ENCODE peak calls at places on chromosomes 5 and 9, in five cellular contexts. D is kidney epithelial cell; W is CD4-positive, CD25-positive, alpha-beta regulatory T cell; O is heart left ventricle; Z is Calu3. L is an unnamed sample.

GRCh38 chr5:107401470-107402085 is 269.2 kb downstream of the EFNA5 start:
- DNase-seq in D (no peak), W (no peak), O (no peak), Z (no peak), L (no peak)

GRCh38 chr9:38682713-38683112 is 37.2 kb downstream of the FAM240B start:
- DNase-seq in D (peak; percentile 95), W (no peak), O (no peak), Z (peak; percentile 1), L (no peak)

GRCh38 chr9:419571-420156 is 205.0 kb downstream of the DOCK8 start:
- DNase-seq in D (no peak), W (no peak), O (no peak), Z (peak; percentile 40), L (no peak)

GRCh38 chr9:105064248-105065118 is 136.5 kb upstream of the ABCA1 start:
- DNase-seq in D (peak; percentile 97), W (no peak), O (peak; percentile 93), Z (peak; percentile 61), L (peak; percentile 97)

GRCh38 chr5:96934291-96934694 is 1.6 kb upstream of the LNPEP start:
- DNase-seq in D (no peak), W (no peak), O (no peak), Z (no peak), L (no peak)

GRCh38 chr9:90095682-90096081 is 490.9 kb downstream of the GADD45G start:
- DNase-seq in D (no peak), W (no peak), O (no peak), Z (no peak), L (peak; percentile 58)

GRCh38 chr5:42423285-42424152 is at the start of gene GHR:
- DNase-seq in D (peak; percentile 72), W (no peak), O (peak; percentile 85), Z (peak; percentile 77), L (peak; percentile 81)

GRCh38 chr9:133347515-133347984 is 381 bp downstream of the MED22 start:
- DNase-seq in D (no peak), W (peak; percentile 44), O (no peak), Z (peak; percentile 21), L (peak; percentile 50)

GRCh38 chr5:7837401-7837800 is 13.5 kb downstream of the CFAP90 start:
- DNase-seq in D (no peak), W (no peak), O (no peak), Z (no peak), L (no peak)

GRCh38 chr5:68441309-68441708 is 225.8 kb downstream of the PIK3R1 start:
- DNase-seq in D (no peak), W (no peak), O (no peak), Z (no peak), L (no peak)

GRCh38 chr9:89234636-89235035 is 56.0 kb upstream of the SHC3 start:
- DNase-seq in D (no peak), W (no peak), O (no peak), Z (peak; percentile 48), L (no peak)

GRCh38 chr5:167065784-167066183 is 1225.7 kb upstream of the WWC1 start:
- DNase-seq in D (no peak), W (no peak), O (no peak), Z (no peak), L (no peak)

GRCh38 chr5:143400541-143401252 is 2.8 kb downstream of the NR3C1 start:
- DNase-seq in D (no peak), W (no peak), O (no peak), Z (no peak), L (no peak)

GRCh38 chr9:80931163-80931562 is 758.2 kb downstream of the TLE1 start:
- DNase-seq in D (no peak), W (no peak), O (no peak), Z (no peak), L (no peak)

GRCh38 chr9:134503301-134504105 is 138.1 kb upstream of the COL5A1 start:
- DNase-seq in D (no peak), W (no peak), O (no peak), Z (no peak), L (peak; percentile 5)

GRCh38 chr9:14198049-14198448 is 115.9 kb downstream of the NFIB start:
- DNase-seq in D (no peak), W (no peak), O (no peak), Z (no peak), L (no peak)

GRCh38 chr9:7976167-7976755 is 176.7 kb upstream of the DMAC1 start:
- DNase-seq in D (peak; percentile 45), W (peak; percentile 29), O (no peak), Z (no peak), L (no peak)

GRCh38 chr9:4077499-4078102 is 222.3 kb downstream of the GLIS3 start:
- DNase-seq in D (no peak), W (no peak), O (peak; percentile 88), Z (peak; percentile 84), L (peak; percentile 78)

GRCh38 chr5:103465891-103466290 is 96.7 kb downstream of the NUDT12 start:
- DNase-seq in D (no peak), W (no peak), O (no peak), Z (no peak), L (no peak)

GRCh38 chr9:99181621-99182020 is 40.1 kb downstream of the ALG2 start:
- DNase-seq in D (peak; percentile 44), W (no peak), O (no peak), Z (no peak), L (no peak)

GRCh38 chr5:172773481-172774469 is 2.8 kb upstream of the DUSP1 start:
- DNase-seq in D (no peak), W (no peak), O (no peak), Z (no peak), L (no peak)

GRCh38 chr9:77954619-77955018 is 77.0 kb downstream of the GNAQ start:
- DNase-seq in D (no peak), W (no peak), O (no peak), Z (no peak), L (no peak)

GRCh38 chr5:130402906-130403305 is 498.6 kb downstream of the CHSY3 start:
- DNase-seq in D (no peak), W (no peak), O (no peak), Z (no peak), L (no peak)

GRCh38 chr5:64505769-64506566 is at the start of gene RGS7BP:
- DNase-seq in D (no peak), W (no peak), O (peak; percentile 73), Z (no peak), L (peak; percentile 63)

GRCh38 chr9:2700398-2700797 is 16.9 kb upstream of the KCNV2 start:
- DNase-seq in D (no peak), W (no peak), O (no peak), Z (no peak), L (no peak)

GRCh38 chr5:137122558-137122957 is 376.6 kb downstream of the SPOCK1 start:
- DNase-seq in D (no peak), W (no peak), O (no peak), Z (no peak), L (no peak)

GRCh38 chr9:112249277-112249676 is 74.2 kb upstream of the SUSD1 start:
- DNase-seq in D (no peak), W (no peak), O (no peak), Z (no peak), L (no peak)

GRCh38 chr9:75612754-75613153 is 277.7 kb upstream of the PCSK5 start:
- DNase-seq in D (no peak), W (no peak), O (no peak), Z (no peak), L (no peak)

GRCh38 chr5:69493235-69493925 is 790 bp downstream of the OCLN start:
- DNase-seq in D (no peak), W (no peak), O (no peak), Z (peak; percentile 56), L (no peak)

GRCh38 chr5:83715316-83716060 is 5.2 kb downstream of the HAPLN1 start:
- DNase-seq in D (no peak), W (no peak), O (no peak), Z (no peak), L (no peak)

GRCh38 chr5:141597814-141598213 is 21.0 kb downstream of the DIAPH1 start:
- DNase-seq in D (no peak), W (no peak), O (no peak), Z (no peak), L (no peak)

GRCh38 chr5:16673241-16673998 is 56.6 kb upstream of the RETREG1 start:
- DNase-seq in D (no peak), W (peak; percentile 4), O (no peak), Z (no peak), L (no peak)

GRCh38 chr9:124415852-124416484 is 726 bp upstream of the PSMB7 start:
- DNase-seq in D (no peak), W (no peak), O (no peak), Z (no peak), L (no peak)

GRCh38 chr9:2032234-2032633 is 17.1 kb downstream of the SMARCA2 start:
- DNase-seq in D (no peak), W (no peak), O (no peak), Z (no peak), L (no peak)

GRCh38 chr5:76688836-76689235 is 27.1 kb upstream of the F2R start:
- DNase-seq in D (peak; percentile 50), W (no peak), O (no peak), Z (no peak), L (no peak)

GRCh38 chr9:119963798-119964372 is 594.6 kb upstream of the BRINP1 start:
- DNase-seq in D (peak; percentile 94), W (no peak), O (no peak), Z (peak; percentile 45), L (no peak)

GRCh38 chr5:107157811-107158210 is 512.9 kb downstream of the EFNA5 start:
- DNase-seq in D (no peak), W (no peak), O (peak; percentile 15), Z (no peak), L (no peak)

L was measured in psoas muscle.